ENCODE peak calls at places on chromosomes 16 and 17, in ten cellular contexts. K, V, I, D, E, L, Z, W, J and T are unnamed samples.

GRCh38 chr16:27725271-27726010 is 175.5 kb downstream of the KATNIP start:
- DNase-seq in K (no peak), V (no peak), I (no peak), D (no peak), E (no peak), L (no peak), Z (no peak), W (no peak), J (no peak), T (no peak)

GRCh38 chr17:40298726-40299125 is 10.3 kb upstream of the RARA start:
- DNase-seq in K (no peak), V (no peak), I (no peak), D (no peak), E (no peak), L (no peak), Z (no peak), W (no peak), J (peak; percentile 18), T (no peak)

GRCh38 chr16:24717411-24717810 is 12.0 kb upstream of the TNRC6A start:
- DNase-seq in K (peak; percentile 32), V (no peak), I (no peak), D (no peak), E (no peak), L (no peak), Z (no peak), W (no peak), J (peak; percentile 34), T (no peak)

GRCh38 chr17:78527345-78527744 is 49.9 kb downstream of the DNAH17 start:
- DNase-seq in K (no peak), V (no peak), I (no peak), D (no peak), E (no peak), L (no peak), Z (no peak), W (no peak), J (no peak), T (no peak)

GRCh38 chr16:30382398-30383015 is at the start of gene SEPTIN1:
- DNase-seq in K (no peak), V (no peak), I (no peak), D (no peak), E (no peak), L (no peak), Z (no peak), W (peak; percentile 86), J (no peak), T (no peak)

GRCh38 chr17:17684901-17685774 is 3.9 kb downstream of the RAI1 start:
- DNase-seq in K (no peak), V (no peak), I (no peak), D (no peak), E (no peak), L (peak; percentile 46), Z (no peak), W (no peak), J (no peak), T (peak; percentile 48)

GRCh38 chr16:80518436-80518835 is 22.4 kb upstream of the DYNLRB2 start:
- DNase-seq in K (no peak), V (no peak), I (peak; percentile 58), D (no peak), E (no peak), L (no peak), Z (no peak), W (peak; percentile 71), J (peak; percentile 31), T (no peak)

GRCh38 chr16:51834131-51834530 is 683.1 kb upstream of the SALL1 start:
- DNase-seq in K (no peak), V (no peak), I (no peak), D (no peak), E (no peak), L (no peak), Z (peak; percentile 6), W (no peak), J (peak; percentile 19), T (no peak)

GRCh38 chr16:17176199-17176598 is 294.6 kb downstream of the XYLT1 start:
- DNase-seq in K (no peak), V (no peak), I (no peak), D (no peak), E (no peak), L (no peak), Z (no peak), W (no peak), J (no peak), T (no peak)

GRCh38 chr16:87918314-87918713 is 18.0 kb downstream of the CA5A start:
- DNase-seq in K (no peak), V (peak; percentile 29), I (no peak), D (peak; percentile 32), E (peak; percentile 92), L (no peak), Z (peak; percentile 26), W (no peak), J (peak; percentile 54), T (no peak)

GRCh38 chr17:21330436-21331160 is 45.6 kb upstream of the KCNJ12 start:
- DNase-seq in K (no peak), V (no peak), I (peak; percentile 72), D (no peak), E (no peak), L (no peak), Z (no peak), W (no peak), J (no peak), T (no peak)

GRCh38 chr17:57455063-57455914 is 199.0 kb downstream of the MSI2 start:
- DNase-seq in K (no peak), V (peak; percentile 52), I (peak; percentile 24), D (no peak), E (no peak), L (no peak), Z (no peak), W (peak; percentile 96), J (peak; percentile 24), T (peak; percentile 66)

GRCh38 chr16:52439171-52439701 is 107.7 kb downstream of the TOX3 start:
- DNase-seq in K (no peak), V (no peak), I (no peak), D (no peak), E (no peak), L (no peak), Z (no peak), W (no peak), J (no peak), T (no peak)

GRCh38 chr16:79707867-79708266 is 107.3 kb upstream of the MAF start:
- DNase-seq in K (peak; percentile 30), V (no peak), I (no peak), D (peak; percentile 8), E (peak; percentile 94), L (no peak), Z (peak; percentile 4), W (no peak), J (peak; percentile 52), T (no peak)

GRCh38 chr16:27046958-27047357 is 19.8 kb upstream of the C16orf82 start:
- DNase-seq in K (no peak), V (no peak), I (no peak), D (no peak), E (no peak), L (no peak), Z (no peak), W (no peak), J (no peak), T (no peak)

GRCh38 chr17:27776882-27777624 is 23.3 kb downstream of the NOS2 start:
- DNase-seq in K (no peak), V (no peak), I (peak; percentile 26), D (no peak), E (no peak), L (no peak), Z (no peak), W (no peak), J (no peak), T (no peak)

GRCh38 chr16:67286441-67287235 is 7.3 kb downstream of the PLEKHG4 start:
- DNase-seq in K (no peak), V (no peak), I (no peak), D (no peak), E (no peak), L (no peak), Z (no peak), W (no peak), J (no peak), T (peak; percentile 30)

GRCh38 chr17:49980703-49981197 is 11.8 kb downstream of the DLX4 start:
- DNase-seq in K (peak; percentile 44), V (no peak), I (no peak), D (no peak), E (no peak), L (no peak), Z (no peak), W (no peak), J (no peak), T (peak; percentile 80)

GRCh38 chr17:39196191-39196819 is 1.2 kb downstream of the CACNB1 start:
- DNase-seq in K (no peak), V (no peak), I (no peak), D (no peak), E (no peak), L (no peak), Z (peak; percentile 36), W (no peak), J (no peak), T (no peak)